ENCODE peak calls at places on chromosomes 3 and 15, in eight cellular contexts. E is transverse colon, N is fibroblast of lung, J is mucosa of descending colon, X is lower lobe of right lung, U is neural progenitor cell, C is HCT116, Y is ascending aorta. V is an unnamed sample.

GRCh38 chr3:44596631-44597030 is 11.9 kb downstream of the ZNF660 start:
- DNase-seq in E (no peak), N (peak; percentile 56), J (no peak), X (no peak), U (no peak), C (no peak), Y (no peak), V (no peak)

GRCh38 chr15:85402195-85402921 is 22.0 kb downstream of the AKAP13 start:
- DNase-seq in E (no peak), N (peak; percentile 72), J (no peak), X (no peak), U (no peak), C (no peak), Y (no peak), V (no peak)

GRCh38 chr15:36912311-36912712 is 188.0 kb downstream of the MEIS2 start:
- DNase-seq in E (no peak), N (peak; percentile 42), J (no peak), X (no peak), U (no peak), C (no peak), Y (no peak), V (no peak)

GRCh38 chr3:46928297-46928696 is 48.2 kb downstream of the CCDC12 start:
- DNase-seq in E (no peak), N (no peak), J (no peak), X (no peak), U (no peak), C (no peak), Y (no peak), V (no peak)

GRCh38 chr15:34241376-34242350 is 16.8 kb downstream of the EMC4 start:
- DNase-seq in E (peak; percentile 18), N (peak; percentile 65), J (peak; percentile 62), X (no peak), U (peak; percentile 43), C (no peak), Y (no peak), V (no peak)

GRCh38 chr3:124032351-124032880 is 40.5 kb upstream of the ROPN1 start:
- DNase-seq in E (peak; percentile 36), N (peak; percentile 39), J (peak; percentile 44), X (no peak), U (peak; percentile 74), C (no peak), Y (no peak), V (peak; percentile 68)

GRCh38 chr3:194906229-194906629 is 220.5 kb downstream of the FAM43A start:
- DNase-seq in E (no peak), N (peak; percentile 54), J (no peak), X (no peak), U (no peak), C (no peak), Y (no peak), V (no peak)

GRCh38 chr3:8524249-8524648 is 22.6 kb downstream of the LMCD1 start:
- DNase-seq in E (no peak), N (no peak), J (no peak), X (no peak), U (no peak), C (no peak), Y (no peak), V (no peak)

GRCh38 chr3:48219543-48219942 is 3.8 kb upstream of the CAMP start:
- DNase-seq in E (no peak), N (no peak), J (no peak), X (no peak), U (no peak), C (no peak), Y (no peak), V (no peak)

GRCh38 chr3:8561365-8561764 is 59.7 kb downstream of the LMCD1 start:
- DNase-seq in E (no peak), N (peak; percentile 70), J (no peak), X (no peak), U (no peak), C (no peak), Y (no peak), V (no peak)

GRCh38 chr15:98920091-98920880 is 87.3 kb downstream of the PGPEP1L start:
- DNase-seq in E (no peak), N (no peak), J (no peak), X (no peak), U (no peak), C (no peak), Y (no peak), V (no peak)
- H3K36me3 ChIP-seq in E (peaks cover 16% of the 10 kb centered on the region), N (peaks cover 22% of the 10 kb centered on the region), J (no peaks in the 10 kb centered on the region), X (peaks cover 71% of the 10 kb centered on the region), U (no peaks in the 10 kb centered on the region), C (no peaks in the 10 kb centered on the region), Y (peaks cover 78% of the 10 kb centered on the region), V (peaks cover 7% of the 10 kb centered on the region)

DNA sequence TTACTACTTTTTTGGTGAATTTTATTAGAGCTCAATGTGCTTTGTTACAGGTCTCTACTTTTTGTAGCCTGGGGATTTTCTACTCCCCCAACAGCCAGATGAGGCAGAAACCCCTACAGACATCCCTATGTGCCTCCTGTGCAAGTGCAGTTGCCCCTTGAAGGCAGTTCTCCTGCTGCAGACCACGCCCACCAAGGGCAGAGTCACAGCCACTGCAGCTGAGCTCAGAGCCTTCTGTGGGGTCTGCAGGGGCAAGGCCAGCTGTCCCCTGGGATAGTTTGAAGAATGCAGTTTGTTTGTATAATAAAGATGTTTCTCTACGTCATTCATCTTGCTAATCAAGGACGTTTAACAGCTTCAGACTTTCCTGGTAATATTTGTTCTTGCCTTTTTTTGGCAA is 76.8 kb downstream of the NPAP1 start:
- DNase-seq in E (no peak), N (no peak), J (no peak), X (no peak), U (peak; percentile 5), C (no peak), Y (no peak), V (no peak)
- H3K9me3 ChIP-seq in E (no peaks in the 10 kb centered on the region), N (no peaks in the 10 kb centered on the region), J (peaks cover 53% of the 10 kb centered on the region), X (peaks cover 6% of the 10 kb centered on the region), U (peaks cover 6% of the 10 kb centered on the region), C (peaks cover 30% of the 10 kb centered on the region), Y (no peaks in the 10 kb centered on the region), V (no peaks in the 10 kb centered on the region)

DNA sequence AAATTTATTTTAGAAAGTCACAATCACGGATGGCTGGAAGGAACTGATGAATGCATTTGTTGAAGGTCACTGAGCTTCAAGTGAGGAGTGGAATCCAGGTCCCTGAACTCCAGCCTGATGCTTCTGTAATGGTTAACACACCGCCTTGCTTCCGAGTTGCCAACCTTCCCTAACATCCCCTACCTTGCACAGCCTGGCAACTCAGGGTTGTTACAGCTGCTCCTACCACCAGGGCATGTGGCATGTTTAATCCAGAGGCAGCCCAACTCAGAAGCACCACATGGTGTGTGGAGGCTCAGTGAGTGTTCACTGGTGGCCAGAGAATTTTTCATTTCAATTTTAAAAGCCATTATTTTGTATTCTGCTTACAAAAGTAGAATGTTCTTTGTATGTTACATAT is 4.9 kb downstream of the TM2D3 start:
- DNase-seq in E (no peak), N (no peak), J (no peak), X (no peak), U (no peak), C (no peak), Y (no peak), V (peak; percentile 25)
- H3K36me3 ChIP-seq in E (peaks cover 27% of the 10 kb centered on the region), N (peaks cover 7% of the 10 kb centered on the region), J (peaks cover 5% of the 10 kb centered on the region), X (peaks cover 78% of the 10 kb centered on the region), U (peaks cover 9% of the 10 kb centered on the region), C (peaks cover 39% of the 10 kb centered on the region), Y (peaks cover 70% of the 10 kb centered on the region), V (peaks cover 46% of the 10 kb centered on the region)

GRCh38 chr15:25242166-25242879 is 196.5 kb downstream of the UBE3A start:
- DNase-seq in E (no peak), N (no peak), J (no peak), X (peak; percentile 27), U (no peak), C (no peak), Y (no peak), V (peak; percentile 0)

GRCh38 chr15:25241241-25241801 is 197.5 kb downstream of the UBE3A start:
- DNase-seq in E (no peak), N (no peak), J (no peak), X (peak; percentile 19), U (no peak), C (no peak), Y (no peak), V (peak; percentile 1)

GRCh38 chr15:25238716-25239470 is 199.9 kb downstream of the UBE3A start:
- DNase-seq in E (no peak), N (no peak), J (no peak), X (peak; percentile 34), U (no peak), C (no peak), Y (peak; percentile 2), V (no peak)

GRCh38 chr15:25239471-25240345 is 199.1 kb downstream of the UBE3A start:
- DNase-seq in E (no peak), N (no peak), J (no peak), X (peak; percentile 32), U (no peak), C (no peak), Y (peak; percentile 1), V (no peak)

DNA sequence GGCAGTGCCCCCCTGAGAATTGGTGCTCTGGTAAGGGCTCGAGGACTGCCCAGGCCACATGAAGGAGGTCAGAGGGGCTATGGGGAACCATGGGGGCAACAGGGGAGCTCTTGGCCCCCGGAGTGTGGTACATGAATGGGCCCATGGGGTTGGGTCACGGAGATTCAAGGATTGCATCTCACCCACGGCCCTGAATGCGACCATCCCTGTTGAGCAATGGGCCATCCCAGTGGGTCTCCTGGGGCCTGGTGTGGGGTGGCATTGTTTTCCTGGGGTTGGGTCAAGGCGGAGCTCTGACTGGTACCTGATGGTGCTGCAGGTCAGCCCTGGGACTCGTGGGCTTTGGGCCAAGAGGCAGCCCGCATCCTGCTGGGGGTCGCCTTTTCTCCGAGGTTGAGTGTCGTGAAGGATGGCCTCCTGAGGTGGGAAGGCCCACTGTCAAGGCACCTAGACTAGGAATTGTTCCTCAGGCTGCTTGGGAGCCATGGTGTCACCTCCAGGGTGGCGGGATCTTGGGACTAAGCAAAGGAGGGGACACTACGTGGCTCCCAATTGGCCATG is 198.3 kb downstream of the UBE3A start:
- DNase-seq in E (no peak), N (no peak), J (no peak), X (peak; percentile 23), U (no peak), C (no peak), Y (peak; percentile 7), V (no peak)
- H3K9me3 ChIP-seq in E (peaks cover 7% of the 10 kb centered on the region), N (no peaks in the 10 kb centered on the region), J (peaks cover 93% of the 10 kb centered on the region), X (no peaks in the 10 kb centered on the region), U (no peaks in the 10 kb centered on the region), C (peaks cover 34% of the 10 kb centered on the region), Y (no peaks in the 10 kb centered on the region), V (no peaks in the 10 kb centered on the region)

GRCh38 chr15:25780479-25781255 is 82.5 kb downstream of the ATP10A start:
- DNase-seq in E (no peak), N (no peak), J (no peak), X (no peak), U (no peak), C (no peak), Y (no peak), V (no peak)

GRCh38 chr15:25784876-25785642 is 78.1 kb downstream of the ATP10A start:
- DNase-seq in E (no peak), N (peak; percentile 73), J (no peak), X (no peak), U (no peak), C (no peak), Y (no peak), V (no peak)

GRCh38 chr15:25784141-25784540 is 79.0 kb downstream of the ATP10A start:
- DNase-seq in E (no peak), N (no peak), J (no peak), X (no peak), U (no peak), C (no peak), Y (no peak), V (no peak)

GRCh38 chr15:25783607-25784131 is 79.5 kb downstream of the ATP10A start:
- DNase-seq in E (no peak), N (peak; percentile 28), J (peak; percentile 23), X (no peak), U (peak; percentile 68), C (no peak), Y (no peak), V (no peak)

GRCh38 chr15:25783134-25783533 is 80.0 kb downstream of the ATP10A start:
- DNase-seq in E (no peak), N (no peak), J (no peak), X (no peak), U (no peak), C (no peak), Y (no peak), V (no peak)
- H3K36me3 ChIP-seq in E (no peaks in the 10 kb centered on the region), N (peaks cover 6% of the 10 kb centered on the region), J (no peaks in the 10 kb centered on the region), X (peaks cover 15% of the 10 kb centered on the region), U (no peaks in the 10 kb centered on the region), C (no peaks in the 10 kb centered on the region), Y (peaks cover 11% of the 10 kb centered on the region), V (no peaks in the 10 kb centered on the region)

V was measured in thyroid gland.